ENCODE peak calls at places on chromosome X, in five cellular contexts. V is heart right ventricle, Z is mucosa of descending colon, C is neural progenitor cell, A is endodermal cell. B is an unnamed sample.
A peak's percentile ranks its signal among the peaks of the same experiment; 100 is the strongest.

GRCh38 chrX:143940119-143940518 is 56.2 kb downstream of the UBE2NL start:
- DNase-seq in V (no peak), Z (no peak), C (no peak), A (no peak), B (no peak)

GRCh38 chrX:49960061-49960460 is 37.7 kb downstream of the CLCN5 start:
- DNase-seq in V (no peak), Z (no peak), C (no peak), A (no peak), B (no peak)

GRCh38 chrX:43881410-43882293 is 598 bp downstream of the MAOB start:
- DNase-seq in V (no peak), Z (peak; percentile 8), C (no peak), A (no peak), B (no peak)

GRCh38 chrX:22748093-22748999 is 251.4 kb upstream of the DDX53 start:
- DNase-seq in V (peak; percentile 21), Z (peak; percentile 37), C (peak; percentile 68), A (peak; percentile 79), B (no peak)

GRCh38 chrX:101257448-101258259 is 33.5 kb downstream of the TAF7L start:
- DNase-seq in V (no peak), Z (no peak), C (no peak), A (no peak), B (no peak)

GRCh38 chrX:39984191-39984956 is 113.4 kb downstream of the BCOR start:
- DNase-seq in V (no peak), Z (peak; percentile 21), C (no peak), A (no peak), B (peak; percentile 51)

GRCh38 chrX:2748815-2749188 is 3.0 kb upstream of the XG start:
- DNase-seq in V (no peak), Z (no peak), C (no peak), A (no peak), B (no peak)

GRCh38 chrX:32150141-32150540 is 1061.2 kb downstream of the DMD start:
- DNase-seq in V (no peak), Z (no peak), C (no peak), A (no peak), B (no peak)

GRCh38 chrX:20374866-20375530 is 108.3 kb upstream of the RPS6KA3 start:
- DNase-seq in V (no peak), Z (no peak), C (no peak), A (no peak), B (no peak)

GRCh38 chrX:136273986-136274385 is 22.8 kb upstream of the MAP7D3 start:
- DNase-seq in V (no peak), Z (no peak), C (no peak), A (no peak), B (no peak)

GRCh38 chrX:34866636-34867035 is 76.0 kb upstream of the FAM47B start:
- DNase-seq in V (no peak), Z (no peak), C (no peak), A (no peak), B (no peak)

GRCh38 chrX:18353931-18354368 is 538 bp downstream of the SCML2 start:
- DNase-seq in V (peak; percentile 3), Z (peak; percentile 6), C (peak; percentile 70), A (peak; percentile 73), B (no peak)

GRCh38 chrX:47189906-47190305 is 3.7 kb upstream of the UBA1 start:
- DNase-seq in V (no peak), Z (no peak), C (peak; percentile 28), A (no peak), B (peak; percentile 67)

GRCh38 chrX:138034136-138034535 is 468.2 kb downstream of the ZIC3 start:
- DNase-seq in V (no peak), Z (no peak), C (peak; percentile 10), A (no peak), B (no peak)
- TF ChIP-seq CTCF in V (peak; percentile 27), Z (no peak), C (peak; percentile 49), A (peak; percentile 64), B (no peak)

GRCh38 chrX:70960728-70961127 is 29.8 kb upstream of the SLC7A3 start:
- DNase-seq in V (no peak), Z (no peak), C (peak; percentile 30), A (no peak), B (no peak)
- TF ChIP-seq CTCF in V (no peak), Z (no peak), C (peak; percentile 49), A (peak; percentile 53), B (peak; percentile 11)

GRCh38 chrX:75084757-75085156 is 71.3 kb downstream of the ABCB7 start:
- DNase-seq in V (no peak), Z (no peak), C (no peak), A (no peak), B (no peak)

GRCh38 chrX:75086731-75087195 is 69.3 kb downstream of the ABCB7 start:
- DNase-seq in V (no peak), Z (no peak), C (no peak), A (no peak), B (no peak)
- TF ChIP-seq CTCF in V (no peak), Z (no peak), C (no peak), A (no peak), B (no peak)

GRCh38 chrX:4642114-4642513 is 928.7 kb upstream of the PRKX start:
- DNase-seq in V (no peak), Z (no peak), C (no peak), A (no peak), B (no peak)
- TF ChIP-seq CTCF in V (no peak), Z (no peak), C (no peak), A (no peak), B (no peak)

GRCh38 chrX:119690921-119691716 is 1.8 kb downstream of the SEPTIN6 start:
- DNase-seq in V (no peak), Z (no peak), C (no peak), A (no peak), B (no peak)
- TF ChIP-seq CTCF in V (no peak), Z (no peak), C (no peak), A (no peak), B (no peak)